ENCODE peak calls at places on chromosomes 6 and 20, in nine cellular contexts. One of them, this sample, is unnamed.

GRCh38 chr20:63974402-63975200 is 4.8 kb downstream of the SAMD10 start:
- DNase-seq in body of pancreas: peak
- DNase-seq in lower leg skin: peak
- DNase-seq in Peyer's patch: peak
- DNase-seq in GM12891: no peak
- DNase-seq in K562: no peak
- DNase-seq in uterus: no peak
- DNase-seq in ovary: peak
- DNase-seq in A549: peak
- DNase-seq in this sample: no peak

GRCh38 chr6:27768556-27768955 is 143.6 kb downstream of the OR2B2 start:
- DNase-seq in A549: no peak
- DNase-seq in K562: peak
- DNase-seq in lower leg skin: no peak
- DNase-seq in Peyer's patch: no peak
- DNase-seq in ovary: no peak
- DNase-seq in uterus: no peak
- DNase-seq in GM12891: no peak
- DNase-seq in body of pancreas: no peak
- DNase-seq in this sample: no peak

GRCh38 chr20:9508240-9508661 is 6.1 kb upstream of the LAMP5 start:
- DNase-seq in A549: no peak
- DNase-seq in uterus: no peak
- DNase-seq in lower leg skin: no peak
- DNase-seq in Peyer's patch: no peak
- DNase-seq in GM12891: peak
- DNase-seq in body of pancreas: no peak
- DNase-seq in ovary: no peak
- DNase-seq in K562: no peak
- DNase-seq in this sample: no peak

GRCh38 chr6:25442898-25443297 is 163.7 kb downstream of the CARMIL1 start:
- DNase-seq in K562: no peak
- DNase-seq in uterus: no peak
- DNase-seq in A549: no peak
- DNase-seq in Peyer's patch: no peak
- DNase-seq in GM12891: no peak
- DNase-seq in body of pancreas: no peak
- DNase-seq in ovary: no peak
- DNase-seq in lower leg skin: no peak
- DNase-seq in this sample: no peak

GRCh38 chr6:71913431-71913830 is 27.1 kb downstream of the RIMS1 start:
- DNase-seq in body of pancreas: no peak
- DNase-seq in GM12891: no peak
- DNase-seq in ovary: no peak
- DNase-seq in lower leg skin: no peak
- DNase-seq in Peyer's patch: no peak
- DNase-seq in A549: no peak
- DNase-seq in K562: no peak
- DNase-seq in uterus: no peak
- DNase-seq in this sample: no peak

GRCh38 chr20:13149371-13149770 is 71.7 kb upstream of the ISM1 start:
- DNase-seq in body of pancreas: no peak
- DNase-seq in K562: no peak
- DNase-seq in ovary: no peak
- DNase-seq in uterus: no peak
- DNase-seq in GM12891: no peak
- DNase-seq in Peyer's patch: no peak
- DNase-seq in A549: no peak
- DNase-seq in lower leg skin: no peak
- DNase-seq in this sample: no peak

GRCh38 chr6:68777956-68778355 is 142.9 kb downstream of the ADGRB3 start:
- DNase-seq in Peyer's patch: no peak
- DNase-seq in A549: no peak
- DNase-seq in body of pancreas: no peak
- DNase-seq in lower leg skin: no peak
- DNase-seq in GM12891: no peak
- DNase-seq in K562: no peak
- DNase-seq in uterus: no peak
- DNase-seq in ovary: no peak
- DNase-seq in this sample: no peak

GRCh38 chr6:166420351-166420750 is 37.6 kb upstream of the MPC1 start:
- DNase-seq in uterus: no peak
- DNase-seq in GM12891: no peak
- DNase-seq in K562: no peak
- DNase-seq in ovary: peak
- DNase-seq in lower leg skin: peak
- DNase-seq in body of pancreas: no peak
- DNase-seq in Peyer's patch: no peak
- DNase-seq in A549: peak
- DNase-seq in this sample: no peak

GRCh38 chr20:25541676-25542075 is 43.7 kb downstream of the NINL start:
- DNase-seq in K562: no peak
- DNase-seq in A549: no peak
- DNase-seq in ovary: no peak
- DNase-seq in lower leg skin: peak
- DNase-seq in uterus: no peak
- DNase-seq in body of pancreas: no peak
- DNase-seq in GM12891: no peak
- DNase-seq in Peyer's patch: no peak
- DNase-seq in this sample: no peak

GRCh38 chr6:160102956-160103824 is 18.4 kb upstream of the SLC22A1 start:
- DNase-seq in A549: peak
- DNase-seq in Peyer's patch: peak
- DNase-seq in lower leg skin: no peak
- DNase-seq in GM12891: no peak
- DNase-seq in uterus: no peak
- DNase-seq in ovary: no peak
- DNase-seq in body of pancreas: no peak
- DNase-seq in K562: peak
- DNase-seq in this sample: no peak

GRCh38 chr6:147870745-147871144 is 362.3 kb downstream of the SAMD5 start:
- DNase-seq in ovary: no peak
- DNase-seq in uterus: no peak
- DNase-seq in body of pancreas: no peak
- DNase-seq in Peyer's patch: no peak
- DNase-seq in A549: no peak
- DNase-seq in K562: no peak
- DNase-seq in lower leg skin: no peak
- DNase-seq in GM12891: no peak
- DNase-seq in this sample: no peak

GRCh38 chr6:150058231-150058792 is 10.6 kb downstream of the ULBP3 start:
- DNase-seq in K562: no peak
- DNase-seq in Peyer's patch: no peak
- DNase-seq in ovary: no peak
- DNase-seq in lower leg skin: peak
- DNase-seq in uterus: no peak
- DNase-seq in A549: no peak
- DNase-seq in body of pancreas: no peak
- DNase-seq in GM12891: no peak
- DNase-seq in this sample: no peak

GRCh38 chr6:150056916-150057315 is 12.0 kb downstream of the ULBP3 start:
- DNase-seq in lower leg skin: no peak
- DNase-seq in ovary: no peak
- DNase-seq in K562: no peak
- DNase-seq in GM12891: no peak
- DNase-seq in body of pancreas: no peak
- DNase-seq in A549: no peak
- DNase-seq in Peyer's patch: no peak
- DNase-seq in uterus: no peak
- DNase-seq in this sample: no peak

GRCh38 chr6:150056156-150056555 is 12.8 kb downstream of the ULBP3 start:
- DNase-seq in ovary: no peak
- DNase-seq in lower leg skin: peak
- DNase-seq in Peyer's patch: no peak
- DNase-seq in body of pancreas: no peak
- DNase-seq in A549: no peak
- DNase-seq in uterus: no peak
- DNase-seq in K562: no peak
- DNase-seq in GM12891: no peak
- DNase-seq in this sample: no peak

GRCh38 chr6:150057501-150057951 is 11.4 kb downstream of the ULBP3 start:
- DNase-seq in ovary: no peak
- DNase-seq in K562: no peak
- DNase-seq in uterus: no peak
- DNase-seq in Peyer's patch: no peak
- DNase-seq in body of pancreas: no peak
- DNase-seq in A549: no peak
- DNase-seq in GM12891: no peak
- DNase-seq in lower leg skin: peak
- DNase-seq in this sample: no peak

DNA sequence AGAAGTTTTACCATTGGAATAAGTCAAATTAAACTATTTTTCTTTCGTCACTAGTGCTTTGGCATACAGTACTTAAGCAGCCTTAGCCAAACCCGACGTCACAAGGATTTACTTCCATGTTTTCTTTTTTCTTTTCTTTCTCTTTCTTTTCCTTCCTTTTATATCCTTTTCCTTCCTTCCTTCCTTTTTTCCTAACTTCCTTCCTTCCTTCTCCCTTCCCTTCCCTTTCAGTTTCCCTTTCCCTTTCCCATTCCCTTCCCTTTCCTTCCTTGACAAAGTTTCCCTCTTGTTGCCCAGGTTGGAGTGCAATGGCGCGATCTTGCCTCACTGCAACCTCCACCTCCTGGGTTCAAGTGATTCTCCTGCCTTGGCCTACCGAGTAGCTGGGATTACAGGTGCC is 9.9 kb downstream of the ULBP3 start:
- DNase-seq in ovary: no peak
- DNase-seq in lower leg skin: no peak
- DNase-seq in A549: no peak
- DNase-seq in body of pancreas: no peak
- DNase-seq in uterus: no peak
- DNase-seq in GM12891: no peak
- DNase-seq in K562: no peak
- DNase-seq in Peyer's patch: no peak
- DNase-seq in this sample: no peak
- TF ChIP-seq POLR2A in ovary: no peak
- TF ChIP-seq POLR2A in lower leg skin: no peak
- TF ChIP-seq POLR2A in A549: no peak
- TF ChIP-seq POLR2A in body of pancreas: no peak
- TF ChIP-seq POLR2A in uterus: no peak
- TF ChIP-seq POLR2A in GM12891: no peak
- TF ChIP-seq POLR2A in K562: no peak
- TF ChIP-seq POLR2A in Peyer's patch: no peak
- TF ChIP-seq POLR2A in this sample: no peak

DNA sequence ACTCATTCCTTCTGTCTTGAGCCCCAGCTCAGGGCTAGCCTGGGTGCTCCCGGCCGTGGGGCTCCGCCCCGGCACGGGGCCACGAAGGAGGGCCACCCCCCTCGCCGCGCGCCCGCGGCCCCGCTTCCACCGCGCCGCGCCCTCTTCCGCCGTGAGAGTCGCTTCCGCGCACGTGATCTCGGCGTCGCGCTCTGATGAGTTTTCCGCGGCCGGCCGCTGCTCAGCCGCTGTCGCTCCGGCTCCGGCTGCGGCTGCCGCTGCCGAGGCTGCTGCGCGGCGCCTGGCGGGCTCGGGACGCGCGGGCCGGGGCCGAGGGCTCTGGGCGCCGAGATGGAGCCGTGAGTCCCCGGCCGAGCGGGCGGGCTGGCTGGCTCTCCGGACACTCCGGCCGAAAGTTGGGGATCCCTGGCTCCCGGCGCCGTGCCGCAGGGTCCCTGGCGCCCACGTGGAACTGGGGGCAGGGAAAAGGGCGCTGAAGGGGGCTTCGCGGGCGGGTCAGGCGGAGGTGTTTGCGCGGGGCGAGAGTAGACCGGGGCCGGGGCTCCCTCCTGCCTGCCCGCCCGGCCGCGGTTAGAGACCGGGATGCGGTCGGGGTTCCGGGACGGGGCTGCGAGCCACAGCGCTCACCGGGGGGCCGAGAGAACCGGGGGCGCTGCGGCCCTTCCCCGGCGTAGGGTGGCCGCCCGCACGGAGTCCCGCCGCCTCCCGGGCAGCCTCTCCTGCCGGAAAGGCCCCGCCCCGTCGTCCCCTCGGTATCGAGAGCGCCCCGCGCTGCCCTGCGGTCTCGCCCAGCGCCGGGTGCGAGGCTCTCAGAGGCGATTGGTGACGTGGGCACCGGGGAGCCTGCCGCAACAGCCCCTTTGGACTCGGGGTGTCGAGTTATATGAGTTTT is at the start of gene TMEM181:
- DNase-seq in ovary: peak
- DNase-seq in body of pancreas: peak
- DNase-seq in lower leg skin: peak
- DNase-seq in uterus: peak
- DNase-seq in K562: peak
- DNase-seq in A549: peak
- DNase-seq in GM12891: peak
- DNase-seq in Peyer's patch: peak
- DNase-seq in this sample: peak
- TF ChIP-seq POLR2A in ovary: peak
- TF ChIP-seq POLR2A in body of pancreas: peak
- TF ChIP-seq POLR2A in lower leg skin: no peak
- TF ChIP-seq POLR2A in uterus: peak
- TF ChIP-seq POLR2A in K562: peak
- TF ChIP-seq POLR2A in A549: peak
- TF ChIP-seq POLR2A in GM12891: peak
- TF ChIP-seq POLR2A in Peyer's patch: peak
- TF ChIP-seq POLR2A in this sample: peak

DNA sequence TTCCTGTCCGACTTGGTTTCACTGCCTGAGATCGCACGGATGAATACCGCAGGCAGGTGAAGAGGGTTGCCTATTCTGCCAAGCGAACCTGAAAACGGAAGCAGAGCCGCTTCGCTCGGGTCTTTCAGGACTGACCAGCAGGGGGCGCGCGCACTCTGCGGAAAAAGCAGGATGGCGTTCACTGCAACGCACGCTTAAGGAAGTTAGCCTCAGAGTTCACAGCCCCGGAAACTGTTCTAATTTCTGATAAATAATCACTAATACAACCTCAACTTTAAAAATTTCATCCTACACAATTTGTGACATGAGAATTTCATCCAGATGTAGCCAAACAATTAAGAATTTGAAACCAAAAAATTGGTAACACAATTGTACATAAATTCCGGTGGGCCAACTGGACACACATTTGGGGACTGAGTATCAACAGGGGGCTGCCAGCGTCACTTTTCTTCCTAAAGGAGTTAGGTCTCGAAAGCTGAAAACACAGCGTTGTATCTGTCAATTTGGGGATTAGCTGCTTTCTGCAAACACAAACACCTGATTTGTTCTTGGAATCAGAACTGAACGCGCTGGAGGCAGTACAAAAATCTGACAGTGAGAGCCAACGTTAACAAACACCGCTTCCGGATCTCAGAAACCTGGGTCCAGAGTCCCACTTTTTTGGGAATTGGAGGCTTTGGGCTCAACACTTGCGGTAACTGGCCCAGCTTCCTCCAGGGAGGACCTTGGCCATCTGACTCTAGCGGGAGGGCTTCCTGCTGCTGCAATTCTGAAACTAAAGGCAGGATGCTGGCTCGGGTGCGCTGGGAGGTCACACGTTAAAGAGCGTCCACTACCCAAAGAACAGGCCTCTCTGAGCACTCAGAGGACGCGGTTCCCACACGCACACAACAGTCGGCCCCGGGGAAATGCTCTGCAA is 8.8 kb downstream of the PXDC1 start:
- DNase-seq in A549: peak
- DNase-seq in ovary: peak
- DNase-seq in Peyer's patch: peak
- DNase-seq in lower leg skin: peak
- DNase-seq in GM12891: peak
- DNase-seq in body of pancreas: peak
- DNase-seq in K562: peak
- DNase-seq in uterus: peak
- DNase-seq in this sample: peak
- TF ChIP-seq POLR2A in A549: no peak
- TF ChIP-seq POLR2A in ovary: no peak
- TF ChIP-seq POLR2A in Peyer's patch: no peak
- TF ChIP-seq POLR2A in lower leg skin: no peak
- TF ChIP-seq POLR2A in GM12891: no peak
- TF ChIP-seq POLR2A in body of pancreas: no peak
- TF ChIP-seq POLR2A in K562: no peak
- TF ChIP-seq POLR2A in uterus: no peak
- TF ChIP-seq POLR2A in this sample: no peak

GRCh38 chr20:56371977-56372376 is 13.2 kb downstream of the FAM210B start:
- DNase-seq in A549: no peak
- DNase-seq in GM12891: no peak
- DNase-seq in Peyer's patch: no peak
- DNase-seq in ovary: no peak
- DNase-seq in body of pancreas: no peak
- DNase-seq in uterus: no peak
- DNase-seq in K562: no peak
- DNase-seq in lower leg skin: no peak
- DNase-seq in this sample: no peak
- TF ChIP-seq POLR2A in A549: no peak
- TF ChIP-seq POLR2A in GM12891: no peak
- TF ChIP-seq POLR2A in Peyer's patch: no peak
- TF ChIP-seq POLR2A in ovary: no peak
- TF ChIP-seq POLR2A in body of pancreas: no peak
- TF ChIP-seq POLR2A in uterus: no peak
- TF ChIP-seq POLR2A in K562: no peak
- TF ChIP-seq POLR2A in lower leg skin: no peak
- TF ChIP-seq POLR2A in this sample: no peak